ENCODE peak calls at places on chromosomes 12 and 14, in five cellular contexts. X is A673, U is thoracic aorta, V is heart left ventricle, B is right lobe of liver. A is an unnamed sample.

GRCh38 chr12:122886161-122886560 is 9.8 kb downstream of the VPS37B start:
- DNase-seq in X (no peak), U (no peak), V (no peak), B (no peak), A (no peak)

GRCh38 chr14:67623114-67623513 is 3.4 kb downstream of the ARG2 start:
- DNase-seq in X (peak; percentile 28), U (no peak), V (no peak), B (no peak), A (no peak)

GRCh38 chr12:106251636-106252035 is 3.8 kb upstream of the CKAP4 start:
- DNase-seq in X (peak; percentile 17), U (no peak), V (no peak), B (peak; percentile 23), A (peak; percentile 24)

GRCh38 chr12:49917788-49918173 is 14.1 kb upstream of the FAIM2 start:
- DNase-seq in X (no peak), U (no peak), V (no peak), B (no peak), A (no peak)

GRCh38 chr12:27220057-27220987 is 23.8 kb upstream of the STK38L start:
- DNase-seq in X (no peak), U (no peak), V (no peak), B (no peak), A (no peak)

GRCh38 chr14:51616256-51616655 is 35.5 kb upstream of the FRMD6 start:
- DNase-seq in X (no peak), U (no peak), V (no peak), B (no peak), A (peak; percentile 43)

GRCh38 chr14:66790101-66790500 is 282.2 kb downstream of the GPHN start:
- DNase-seq in X (no peak), U (no peak), V (no peak), B (no peak), A (no peak)

GRCh38 chr12:132484891-132485441 is 5.0 kb upstream of the FBRSL1 start:
- DNase-seq in X (no peak), U (no peak), V (no peak), B (no peak), A (no peak)

GRCh38 chr14:66070542-66071319 is 415.4 kb upstream of the CCDC196 start:
- DNase-seq in X (peak; percentile 50), U (no peak), V (no peak), B (no peak), A (peak; percentile 25)

GRCh38 chr12:121964813-121965643 is 46.6 kb downstream of the CFAP251 start:
- DNase-seq in X (peak; percentile 84), U (no peak), V (no peak), B (no peak), A (no peak)

GRCh38 chr12:115158816-115159215 is 474.8 kb upstream of the TBX3 start:
- DNase-seq in X (no peak), U (no peak), V (no peak), B (no peak), A (no peak)

GRCh38 chr12:81401241-81401640 is 323.4 kb downstream of the ACSS3 start:
- DNase-seq in X (no peak), U (no peak), V (no peak), B (no peak), A (no peak)

GRCh38 chr14:51109651-51110050 is 14.7 kb upstream of the TRIM9 start:
- DNase-seq in X (no peak), U (no peak), V (no peak), B (no peak), A (no peak)

GRCh38 chr12:107610030-107610859 is 75.4 kb upstream of the PWP1 start:
- DNase-seq in X (peak; percentile 58), U (no peak), V (no peak), B (no peak), A (peak; percentile 36)

GRCh38 chr12:9646794-9647622 is 22.5 kb upstream of the CLEC2D start:
- DNase-seq in X (peak; percentile 14), U (no peak), V (no peak), B (no peak), A (peak; percentile 50)

GRCh38 chr12:127717293-127717692 is 549.7 kb upstream of the TMEM132C start:
- DNase-seq in X (no peak), U (no peak), V (no peak), B (no peak), A (no peak)

GRCh38 chr12:96497800-96498199 is 8.4 kb downstream of the CFAP54 start:
- DNase-seq in X (no peak), U (no peak), V (no peak), B (no peak), A (no peak)

GRCh38 chr12:46933947-46934346 is 108.2 kb upstream of the SLC38A4 start:
- DNase-seq in X (peak; percentile 74), U (no peak), V (no peak), B (no peak), A (peak; percentile 74)

GRCh38 chr12:64951944-64952343 is 127.5 kb downstream of the TBC1D30 start:
- DNase-seq in X (no peak), U (no peak), V (no peak), B (no peak), A (peak; percentile 83)

GRCh38 chr14:92649934-92650545 is 98.4 kb downstream of the LGMN start:
- DNase-seq in X (no peak), U (peak; percentile 60), V (no peak), B (peak; percentile 88), A (no peak)

GRCh38 chr14:23910081-23910875 is 43.3 kb upstream of the DHRS4 start:
- DNase-seq in X (peak; percentile 74), U (no peak), V (no peak), B (no peak), A (peak; percentile 39)

GRCh38 chr14:34718750-34719304 is 4.4 kb upstream of the CFL2 start:
- DNase-seq in X (peak; percentile 31), U (no peak), V (no peak), B (no peak), A (no peak)

GRCh38 chr12:4046150-4046845 is 173.1 kb upstream of the PARP11 start:
- DNase-seq in X (no peak), U (no peak), V (no peak), B (no peak), A (no peak)

GRCh38 chr12:13390381-13390856 is 193.9 kb downstream of the EMP1 start:
- DNase-seq in X (peak; percentile 47), U (peak; percentile 79), V (peak; percentile 85), B (peak; percentile 97), A (peak; percentile 93)

GRCh38 chr14:76948213-76948947 is 80.1 kb downstream of the IRF2BPL start:
- DNase-seq in X (peak; percentile 63), U (no peak), V (no peak), B (no peak), A (no peak)

GRCh38 chr12:130134563-130134915 is 27.7 kb upstream of the FZD10 start:
- DNase-seq in X (no peak), U (no peak), V (no peak), B (no peak), A (no peak)

GRCh38 chr12:130133851-130134562 is 28.3 kb upstream of the FZD10 start:
- DNase-seq in X (no peak), U (no peak), V (no peak), B (no peak), A (no peak)

GRCh38 chr12:130131025-130131424 is 31.2 kb upstream of the FZD10 start:
- DNase-seq in X (no peak), U (no peak), V (no peak), B (no peak), A (no peak)

GRCh38 chr12:130131817-130132216 is 30.4 kb upstream of the FZD10 start:
- DNase-seq in X (no peak), U (no peak), V (no peak), B (no peak), A (no peak)

GRCh38 chr12:130132831-130133635 is 29.2 kb upstream of the FZD10 start:
- DNase-seq in X (no peak), U (no peak), V (no peak), B (no peak), A (no peak)
- H3K4me1 ChIP-seq in X (no peaks in the 10 kb centered on the region), U (peaks cover 9% of the 10 kb centered on the region), V (no peaks in the 10 kb centered on the region), B (no peaks in the 10 kb centered on the region), A (no peaks in the 10 kb centered on the region)

DNA sequence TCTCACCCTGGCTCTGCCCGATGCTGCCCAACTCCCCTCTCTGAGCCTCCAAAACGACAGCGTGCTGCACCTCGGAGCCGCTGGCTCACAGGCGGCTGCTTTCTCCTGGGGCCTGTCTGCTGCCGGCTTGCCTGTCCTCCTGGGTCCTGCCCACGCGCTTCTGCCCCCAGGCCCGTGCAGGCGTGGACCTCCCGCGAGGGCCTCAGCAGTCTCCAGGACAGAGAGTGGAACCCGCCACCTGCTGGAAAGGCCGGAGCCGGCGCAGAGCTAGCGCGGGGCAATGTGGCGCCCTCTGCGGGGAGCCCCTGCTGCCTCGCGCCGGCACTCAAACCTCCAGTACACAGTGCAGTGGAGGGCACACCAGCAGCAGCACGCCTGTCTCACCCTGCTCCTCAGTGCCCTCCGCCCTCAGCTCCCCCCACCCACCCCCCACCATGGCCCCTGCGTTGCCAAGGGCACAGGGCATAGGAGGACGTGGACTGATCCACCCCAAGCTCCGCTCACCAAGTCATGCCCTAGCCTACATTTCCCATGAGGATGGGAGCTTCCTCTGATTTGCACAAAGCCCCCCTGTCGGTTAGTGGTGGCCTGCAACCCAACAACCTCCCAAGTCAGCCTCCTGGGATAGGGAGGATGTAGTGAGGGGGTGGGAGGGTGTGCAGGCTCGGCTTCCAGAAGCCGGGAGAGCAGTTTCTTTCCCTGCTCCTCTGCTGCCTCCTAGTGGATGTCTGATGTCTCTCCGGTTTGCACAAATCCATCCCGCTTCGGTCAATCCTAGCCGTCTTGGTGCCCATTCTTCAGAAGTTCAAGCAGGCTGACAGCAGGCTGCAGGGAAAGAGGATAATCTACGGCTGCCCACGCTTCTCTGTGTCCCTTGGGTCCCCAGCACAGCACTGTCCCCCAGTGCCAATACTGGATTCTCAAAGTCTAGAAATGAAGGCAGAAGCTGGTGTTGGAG is 25.2 kb downstream of the KRT8 start:
- DNase-seq in X (peak; percentile 94), U (no peak), V (peak; percentile 82), B (peak; percentile 81), A (peak; percentile 88)
- H3K27ac ChIP-seq in X (peak overlapping the region; percentile 11), U (no peak overlapping the region), V (peak overlapping the region; percentile 42), B (no peak overlapping the region), A (no peak overlapping the region)

GRCh38 chr12:34343345-34343744 is 321.0 kb downstream of the ALG10 start:
- DNase-seq in X (no peak), U (no peak), V (no peak), B (no peak), A (no peak)
- H3K9me3 ChIP-seq in X (peaks cover 13% of the 10 kb centered on the region), U (no peaks in the 10 kb centered on the region), V (no peaks in the 10 kb centered on the region), B (no peaks in the 10 kb centered on the region), A (no peaks in the 10 kb centered on the region)

GRCh38 chr14:99707921-99708320 is 23.8 kb downstream of the CYP46A1 start:
- DNase-seq in X (no peak), U (no peak), V (no peak), B (peak; percentile 31), A (no peak)

GRCh38 chr14:99706121-99706900 is 22.2 kb downstream of the CYP46A1 start:
- DNase-seq in X (no peak), U (no peak), V (no peak), B (peak; percentile 21), A (no peak)

GRCh38 chr14:99707420-99707819 is 23.3 kb downstream of the CYP46A1 start:
- DNase-seq in X (no peak), U (no peak), V (no peak), B (peak; percentile 8), A (no peak)

GRCh38 chr14:99704037-99704436 is 19.9 kb downstream of the CYP46A1 start:
- DNase-seq in X (no peak), U (no peak), V (no peak), B (no peak), A (no peak)

DNA sequence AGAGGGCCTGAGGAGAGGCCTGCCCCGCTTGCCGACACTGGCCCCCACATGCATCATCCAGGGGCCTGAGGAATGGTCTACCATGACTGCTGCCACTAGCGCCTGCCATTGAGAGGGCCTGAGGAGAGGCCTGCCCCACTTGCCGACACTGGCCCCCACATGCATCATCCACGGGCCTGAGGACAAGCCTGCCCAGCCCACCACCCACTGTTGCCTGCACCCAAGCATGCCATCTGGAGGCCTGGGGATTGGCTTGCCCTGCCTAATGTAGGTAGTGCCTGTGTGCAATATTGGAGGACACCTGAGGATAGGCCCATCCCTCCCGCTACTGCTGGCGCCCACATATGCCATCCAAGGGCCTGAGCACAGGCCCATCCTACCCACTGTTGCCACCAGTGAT is 24.4 kb downstream of the CYP46A1 start:
- DNase-seq in X (no peak), U (no peak), V (no peak), B (peak; percentile 31), A (no peak)
- H3K4me1 ChIP-seq in X (no peaks in the 10 kb centered on the region), U (no peaks in the 10 kb centered on the region), V (no peaks in the 10 kb centered on the region), B (no peaks in the 10 kb centered on the region), A (no peaks in the 10 kb centered on the region)